ENCODE peak calls at places on chromosomes 12 and 14, in six cellular contexts. X, N, B, M, Q and J are unnamed samples.

GRCh38 chr12:68336754-68337343 is 4.7 kb upstream of the MDM1 start:
- DNase-seq in X (no peak), N (no peak), B (no peak), M (peak; percentile 54), Q (no peak), J (no peak)

GRCh38 chr12:59808317-59808910 is 212.6 kb downstream of the SLC16A7 start:
- DNase-seq in X (peak; percentile 4), N (no peak), B (peak; percentile 47), M (no peak), Q (no peak), J (no peak)

GRCh38 chr14:56378474-56378873 is 201.1 kb upstream of the TMEM260 start:
- DNase-seq in X (peak; percentile 14), N (no peak), B (no peak), M (no peak), Q (no peak), J (no peak)

GRCh38 chr12:20474443-20474842 is 106.1 kb downstream of the PDE3A start:
- DNase-seq in X (no peak), N (no peak), B (no peak), M (no peak), Q (no peak), J (no peak)

GRCh38 chr14:78700236-78700635 is 530.1 kb downstream of the NRXN3 start:
- DNase-seq in X (no peak), N (no peak), B (no peak), M (no peak), Q (no peak), J (no peak)

GRCh38 chr12:77152623-77153193 is 87.3 kb upstream of the E2F7 start:
- DNase-seq in X (no peak), N (no peak), B (no peak), M (no peak), Q (no peak), J (no peak)

GRCh38 chr12:106248849-106249371 is 1.1 kb upstream of the CKAP4 start:
- DNase-seq in X (no peak), N (no peak), B (peak; percentile 62), M (peak; percentile 40), Q (no peak), J (no peak)

GRCh38 chr14:64891839-64892375 is 12.2 kb upstream of the SPTB start:
- DNase-seq in X (peak; percentile 21), N (no peak), B (peak; percentile 60), M (no peak), Q (peak; percentile 87), J (no peak)

GRCh38 chr14:22622220-22622619 is 21.9 kb downstream of the OR6J1 start:
- DNase-seq in X (no peak), N (no peak), B (no peak), M (no peak), Q (no peak), J (no peak)